ENCODE peak calls at places on chromosomes 6 and 20, in four cellular contexts. B is WTC11, I is BJ, O is adrenal gland. C is an unnamed sample.

GRCh38 chr6:82040405-82041221 is 206.9 kb downstream of the IBTK start:
- DNase-seq in I (no peak), O (peak), B (peak), C (no peak)

GRCh38 chr6:124963416-124964083 is 1.3 kb downstream of the RNF217 start:
- DNase-seq in B (no peak), I (no peak), O (no peak), C (no peak)

GRCh38 chr20:4920655-4921054 is 80.7 kb downstream of the SLC23A2 start:
- DNase-seq in B (no peak), I (no peak), O (no peak), C (no peak)

GRCh38 chr20:10777713-10778112 is 103.9 kb upstream of the JAG1 start:
- DNase-seq in O (no peak), B (no peak), I (no peak), C (no peak)

GRCh38 chr6:97306946-97307345 is 23.9 kb upstream of the MMS22L start:
- DNase-seq in B (no peak), I (no peak), O (no peak), C (no peak)

GRCh38 chr6:121408321-121408720 is 27.1 kb upstream of the GJA1 start:
- DNase-seq in I (no peak), B (no peak), O (no peak), C (no peak)

GRCh38 chr20:60906555-60906954 is 345.5 kb upstream of the CDH4 start:
- DNase-seq in B (no peak), I (no peak), O (no peak), C (no peak)

GRCh38 chr6:41846666-41847237 is 48.4 kb downstream of the USP49 start:
- DNase-seq in O (peak), B (peak), I (peak), C (peak)

GRCh38 chr6:100512203-100512862 is 47.6 kb upstream of the SIM1 start:
- DNase-seq in I (no peak), B (no peak), O (no peak), C (no peak)

GRCh38 chr20:45041464-45042337 is 59.2 kb downstream of the KCNS1 start:
- DNase-seq in B (no peak), O (no peak), I (no peak), C (no peak)

GRCh38 chr20:37575884-37576283 is 48.2 kb upstream of the BLCAP start:
- DNase-seq in O (no peak), I (no peak), B (peak), C (peak)

GRCh38 chr6:52509281-52510212 is 67.3 kb downstream of the TRAM2 start:
- DNase-seq in O (no peak), I (no peak), B (no peak), C (no peak)

GRCh38 chr6:36387440-36388303 is at the start of gene ETV7:
- DNase-seq in O (peak), I (no peak), B (peak), C (peak)

GRCh38 chr6:109336221-109336955 is 45.9 kb downstream of the CD164 start:
- DNase-seq in O (no peak), B (no peak), I (no peak), C (no peak)

GRCh38 chr6:39188577-39188976 is 40.7 kb downstream of the KCNK5 start:
- DNase-seq in I (no peak), B (no peak), O (no peak), C (no peak)

GRCh38 chr20:45427236-45428149 is 11.6 kb downstream of the PIGT start:
- DNase-seq in O (no peak), B (no peak), I (no peak), C (no peak)

GRCh38 chr6:34073504-34073903 is 72.4 kb downstream of the GRM4 start:
- DNase-seq in I (no peak), O (no peak), B (no peak), C (no peak)

GRCh38 chr6:293185-294174 is 1.2 kb downstream of the DUSP22 start:
- DNase-seq in B (no peak), O (no peak), I (no peak), C (peak)

GRCh38 chr6:102793752-102794151 is 1400.2 kb downstream of the GRIK2 start:
- DNase-seq in B (no peak), O (no peak), I (no peak), C (no peak)

GRCh38 chr6:106094964-106095335 is 8.8 kb downstream of the PRDM1 start:
- DNase-seq in I (no peak), B (no peak), O (no peak), C (no peak)

GRCh38 chr6:168026925-168027324 is 29.5 kb downstream of the KIF25 start:
- DNase-seq in B (no peak), I (no peak), O (no peak), C (no peak)

GRCh38 chr6:7215798-7216231 is 97.2 kb downstream of the SSR1 start:
- DNase-seq in I (no peak), O (peak), B (no peak), C (no peak)

GRCh38 chr6:7846971-7847818 is 63.4 kb downstream of the TXNDC5 start:
- DNase-seq in I (no peak), B (no peak), O (peak), C (no peak)

GRCh38 chr6:119370063-119370462 is 20.5 kb upstream of the MAN1A1 start:
- DNase-seq in I (no peak), O (no peak), B (no peak), C (no peak)

GRCh38 chr6:119832411-119832810 is 482.9 kb upstream of the MAN1A1 start:
- DNase-seq in I (no peak), B (no peak), O (no peak), C (no peak)

GRCh38 chr20:19974621-19975435 is 42.3 kb upstream of the NAA20 start:
- DNase-seq in I (peak), O (peak), B (no peak), C (peak)

GRCh38 chr20:35650632-35651031 is 14.1 kb downstream of the CPNE1 start:
- DNase-seq in O (no peak), I (no peak), B (no peak), C (no peak)

GRCh38 chr6:87907521-87907920 is 140.1 kb upstream of the SPACA1 start:
- DNase-seq in B (no peak), O (no peak), I (peak), C (no peak)

GRCh38 chr6:126534418-126534817 is 194.5 kb downstream of the CENPW start:
- DNase-seq in B (no peak), O (no peak), I (no peak), C (no peak)

GRCh38 chr20:19993937-19994667 is 23.1 kb upstream of the NAA20 start:
- DNase-seq in B (no peak), I (no peak), O (no peak), C (peak)

GRCh38 chr20:1322511-1323245 is 6.3 kb downstream of the SDCBP2 start:
- DNase-seq in O (peak), B (no peak), I (peak), C (peak)

GRCh38 chr6:118618676-118619377 is 32.6 kb downstream of the CEP85L start:
- DNase-seq in O (peak), B (peak), I (no peak), C (peak)

DNA sequence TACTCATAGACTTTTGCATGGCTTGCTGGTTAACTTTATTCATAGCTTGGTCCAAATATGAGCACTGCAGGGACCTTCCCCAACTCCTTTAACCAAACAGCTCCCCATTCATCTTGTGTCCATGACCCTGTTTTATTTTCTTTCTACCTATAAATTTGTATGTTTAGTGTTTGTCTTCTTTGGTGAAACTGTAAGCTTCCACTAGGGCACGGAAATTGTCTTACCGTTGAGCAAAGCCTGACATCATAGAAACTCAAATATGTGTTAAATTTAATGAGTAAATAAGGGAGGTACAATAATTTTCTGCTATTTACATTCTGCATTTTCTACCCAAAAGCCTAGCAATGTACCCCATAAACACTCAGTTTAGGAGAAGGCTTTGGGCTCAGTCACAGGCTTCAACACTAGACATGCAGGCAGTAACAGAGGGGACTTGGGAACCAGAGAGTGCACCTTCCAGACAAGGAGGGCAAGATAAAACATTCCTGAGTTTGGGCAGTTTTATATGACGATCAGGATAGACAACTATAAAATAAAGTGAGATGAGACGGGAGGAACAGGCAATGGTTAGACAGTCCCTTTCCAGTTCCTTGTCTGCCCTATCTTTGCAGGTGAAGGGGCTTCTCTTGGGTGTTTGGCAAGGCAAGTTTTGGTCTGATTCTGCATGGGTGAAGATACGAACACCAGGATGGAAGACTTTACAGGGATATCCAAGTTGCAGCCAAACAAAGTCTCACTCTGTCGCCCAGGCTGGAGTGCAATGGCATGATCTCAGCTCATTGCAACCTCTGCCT is 46.2 kb upstream of the ZNF217 start:
- DNase-seq in O (no peak), B (no peak), I (no peak), C (no peak)
- TF ChIP-seq CTCF in O (no peak), B (no peak), I (no peak), C (no peak)

GRCh38 chr6:132933085-132933484 is 118.7 kb downstream of the RPS12 start:
- DNase-seq in O (no peak), I (no peak), B (no peak), C (no peak)

GRCh38 chr6:132932566-132932965 is 118.2 kb downstream of the RPS12 start:
- DNase-seq in B (no peak), I (no peak), O (no peak), C (no peak)

GRCh38 chr6:132934496-132934895 is 120.1 kb downstream of the RPS12 start:
- DNase-seq in I (no peak), O (no peak), B (no peak), C (no peak)

GRCh38 chr6:132936641-132937040 is 122.3 kb downstream of the RPS12 start:
- DNase-seq in I (no peak), B (no peak), O (no peak), C (no peak)

GRCh38 chr6:132937466-132937906 is 123.1 kb downstream of the RPS12 start:
- DNase-seq in O (peak), I (no peak), B (peak), C (no peak)
- TF ChIP-seq CTCF in O (peak), I (peak), B (peak), C (no peak)

DNA sequence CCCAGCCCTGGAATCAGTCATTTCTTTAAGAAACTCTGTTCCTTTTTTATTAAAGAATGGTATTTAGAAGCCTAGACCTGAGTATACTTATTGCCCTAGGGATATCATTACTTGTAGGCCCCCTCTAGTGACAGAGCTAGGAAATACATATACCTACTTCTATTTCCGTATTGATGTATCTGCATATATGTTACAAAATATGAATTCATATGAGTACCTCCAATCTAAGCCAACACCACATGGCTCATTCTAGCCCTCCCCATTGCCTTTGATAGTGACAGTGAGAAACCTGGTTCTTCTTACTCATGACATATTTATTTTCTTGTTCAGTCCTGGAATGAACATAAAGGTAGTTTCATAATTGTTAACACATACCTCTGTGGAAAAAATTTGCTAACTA is 137.2 kb downstream of the FARS2 start:
- DNase-seq in O (no peak), B (no peak), I (no peak), C (no peak)
- TF ChIP-seq CTCF in O (peak), B (peak), I (peak), C (no peak)

DNA sequence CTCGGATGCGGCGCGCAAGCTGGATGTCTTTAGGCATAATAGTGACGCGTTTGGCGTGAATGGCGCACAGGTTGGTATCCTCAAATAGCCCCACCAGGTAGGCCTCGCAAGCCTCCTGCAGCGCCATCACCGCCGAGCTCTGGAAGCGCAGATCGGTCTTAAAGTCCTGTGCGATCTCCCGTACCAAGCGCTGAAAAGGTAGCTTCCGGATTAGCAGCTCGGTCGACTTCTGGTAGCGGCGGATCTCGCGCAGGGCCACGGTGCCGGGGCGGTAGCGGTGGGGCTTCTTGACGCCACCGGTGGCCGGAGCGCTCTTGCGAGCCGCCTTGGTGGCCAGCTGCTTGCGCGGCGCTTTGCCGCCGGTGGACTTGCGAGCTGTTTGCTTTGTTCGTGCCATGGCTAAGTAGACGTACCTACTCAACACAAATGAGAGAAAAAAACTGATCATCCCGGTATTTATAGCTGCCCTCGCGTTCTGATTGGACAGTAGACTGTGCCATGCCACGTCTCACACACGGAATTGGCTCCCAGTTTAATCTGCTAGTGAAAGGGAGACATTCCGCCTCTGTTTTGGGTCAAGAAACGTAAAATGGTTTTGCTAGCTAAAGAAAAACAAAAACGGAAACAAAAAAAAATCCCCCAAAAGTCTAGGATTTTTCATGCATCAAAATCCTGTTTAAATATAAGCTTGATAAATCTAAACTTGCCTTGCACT is 40.1 kb downstream of the OR2B2 start:
- DNase-seq in B (peak), I (peak), O (peak), C (peak)
- TF ChIP-seq CTCF in B (no peak), I (peak), O (no peak), C (no peak)

GRCh38 chr20:2631228-2631627 is 21.2 kb upstream of the NOP56 start:
- DNase-seq in I (no peak), O (no peak), B (no peak), C (no peak)
- TF ChIP-seq CTCF in I (no peak), O (no peak), B (no peak), C (no peak)

GRCh38 chr20:56998438-56998837 is 268.0 kb downstream of the BMP7 start:
- DNase-seq in O (no peak), I (no peak), B (no peak), C (no peak)
- TF ChIP-seq CTCF in O (no peak), I (no peak), B (no peak), C (no peak)

GRCh38 chr6:128520436-128521301 is at the start of gene PTPRK:
- DNase-seq in O (peak), I (peak), B (peak), C (peak)
- TF ChIP-seq CTCF in O (peak), I (no peak), B (no peak), C (no peak)

GRCh38 chr6:160348552-160349441 is 619 bp downstream of the SLC22A3 start:
- DNase-seq in I (no peak), O (peak), B (peak), C (no peak)
- TF ChIP-seq CTCF in I (no peak), O (peak), B (no peak), C (peak)

C was measured in sigmoid colon.